ENCODE peak calls at places on chromosomes 1 and 21, in seven cellular contexts. A, W, G, D, L, J and H are unnamed samples.

GRCh38 chr1:223712856-223713494 is 636 bp downstream of the CAPN2 start:
- DNase-seq in A (peak; percentile 21), W (peak; percentile 57), G (no peak), D (peak; percentile 78), L (peak; percentile 55), J (peak; percentile 39), H (no peak)

GRCh38 chr1:167635233-167635648 is 5.2 kb downstream of the RCSD1 start:
- DNase-seq in A (no peak), W (no peak), G (no peak), D (no peak), L (no peak), J (no peak), H (no peak)

GRCh38 chr1:31407029-31407626 is 5.9 kb upstream of the SERINC2 start:
- DNase-seq in A (no peak), W (no peak), G (no peak), D (no peak), L (no peak), J (no peak), H (no peak)

GRCh38 chr1:201877877-201878339 is 10.8 kb upstream of the SHISA4 start:
- DNase-seq in A (peak; percentile 66), W (no peak), G (peak; percentile 58), D (no peak), L (peak; percentile 65), J (peak; percentile 61), H (no peak)

GRCh38 chr1:116902718-116903390 is 6.9 kb upstream of the PTGFRN start:
- DNase-seq in A (no peak), W (no peak), G (no peak), D (no peak), L (no peak), J (no peak), H (no peak)

GRCh38 chr21:33685613-33686197 is 43.4 kb downstream of the ITSN1 start:
- DNase-seq in A (no peak), W (no peak), G (no peak), D (no peak), L (no peak), J (no peak), H (no peak)

GRCh38 chr1:115419571-115419970 is 81.5 kb upstream of the NGF start:
- DNase-seq in A (no peak), W (no peak), G (no peak), D (no peak), L (no peak), J (no peak), H (no peak)

GRCh38 chr1:29161977-29162376 is 19.7 kb downstream of the SRSF4 start:
- DNase-seq in A (no peak), W (no peak), G (no peak), D (no peak), L (no peak), J (no peak), H (no peak)

GRCh38 chr1:2555634-2556276 is 416 bp upstream of the TNFRSF14 start:
- DNase-seq in A (peak; percentile 89), W (peak; percentile 88), G (no peak), D (peak; percentile 93), L (peak; percentile 49), J (peak; percentile 86), H (peak; percentile 82)

GRCh38 chr1:153770812-153771211 is 4.4 kb upstream of the SLC27A3 start:
- DNase-seq in A (no peak), W (no peak), G (no peak), D (no peak), L (no peak), J (no peak), H (no peak)

GRCh38 chr1:47432071-47433036 is 5.5 kb upstream of the FOXD2 start:
- DNase-seq in A (peak; percentile 94), W (peak; percentile 88), G (peak; percentile 61), D (peak; percentile 70), L (peak; percentile 74), J (peak; percentile 66), H (peak; percentile 86)

GRCh38 chr1:31793086-31793485 is 22.7 kb downstream of the SPOCD1 start:
- DNase-seq in A (no peak), W (no peak), G (no peak), D (no peak), L (no peak), J (no peak), H (peak; percentile 20)

GRCh38 chr1:201750934-201751333 is 78.0 kb upstream of the IPO9 start:
- DNase-seq in A (no peak), W (no peak), G (no peak), D (no peak), L (no peak), J (no peak), H (no peak)

GRCh38 chr1:47230692-47231313 is 1.2 kb downstream of the TAL1 start:
- DNase-seq in A (no peak), W (no peak), G (no peak), D (no peak), L (no peak), J (no peak), H (no peak)

GRCh38 chr1:174258148-174258550 is 98.8 kb downstream of the RABGAP1L start:
- DNase-seq in A (no peak), W (peak; percentile 33), G (peak; percentile 56), D (no peak), L (peak; percentile 25), J (no peak), H (no peak)

GRCh38 chr1:10897981-10898728 is 101.7 kb upstream of the CASZ1 start:
- DNase-seq in A (no peak), W (no peak), G (no peak), D (no peak), L (no peak), J (no peak), H (no peak)

GRCh38 chr1:49036700-49037099 is 260.0 kb upstream of the BEND5 start:
- DNase-seq in A (no peak), W (no peak), G (no peak), D (no peak), L (no peak), J (no peak), H (no peak)

GRCh38 chr1:9703681-9704080 is 52.1 kb downstream of the PIK3CD start:
- DNase-seq in A (no peak), W (no peak), G (no peak), D (no peak), L (no peak), J (no peak), H (no peak)

GRCh38 chr1:9705337-9706098 is 54.0 kb downstream of the PIK3CD start:
- DNase-seq in A (no peak), W (no peak), G (no peak), D (no peak), L (no peak), J (no peak), H (no peak)

GRCh38 chr1:9703165-9703509 is 51.6 kb downstream of the PIK3CD start:
- DNase-seq in A (no peak), W (no peak), G (no peak), D (no peak), L (no peak), J (no peak), H (no peak)

GRCh38 chr1:9710037-9710436 is 58.5 kb downstream of the PIK3CD start:
- DNase-seq in A (no peak), W (no peak), G (no peak), D (no peak), L (no peak), J (no peak), H (no peak)

GRCh38 chr1:9706178-9706577 is 54.6 kb downstream of the PIK3CD start:
- DNase-seq in A (no peak), W (no peak), G (no peak), D (no peak), L (no peak), J (no peak), H (no peak)
- TF ChIP-seq POLR2A in A (no peak), W (no peak), G (no peak), D (no peak), L (no peak), J (no peak), H (no peak)

GRCh38 chr1:152168535-152168868 is 9.5 kb upstream of the RPTN start:
- DNase-seq in A (no peak), W (no peak), G (no peak), D (no peak), L (no peak), J (no peak), H (no peak)

GRCh38 chr1:152167835-152168534 is 9.0 kb upstream of the RPTN start:
- DNase-seq in A (no peak), W (no peak), G (no peak), D (no peak), L (peak; percentile 11), J (peak; percentile 68), H (no peak)

GRCh38 chr1:152170287-152170933 is 11.4 kb upstream of the RPTN start:
- DNase-seq in A (no peak), W (no peak), G (no peak), D (no peak), L (no peak), J (no peak), H (no peak)

GRCh38 chr1:152166966-152167365 is 7.9 kb upstream of the RPTN start:
- DNase-seq in A (no peak), W (no peak), G (no peak), D (no peak), L (no peak), J (no peak), H (no peak)

GRCh38 chr1:152169356-152170025 is 10.5 kb upstream of the RPTN start:
- DNase-seq in A (no peak), W (no peak), G (no peak), D (no peak), L (no peak), J (no peak), H (no peak)
- H3K9me3 ChIP-seq in A (no peaks in the 10 kb centered on the region), W (no peaks in the 10 kb centered on the region), G (no peaks in the 10 kb centered on the region), D (no peaks in the 10 kb centered on the region), L (no peaks in the 10 kb centered on the region), J (no peaks in the 10 kb centered on the region), H (no peaks in the 10 kb centered on the region)

GRCh38 chr21:45972716-45973474 is 8.7 kb upstream of the COL6A1 start:
- DNase-seq in A (peak; percentile 75), W (peak; percentile 52), G (no peak), D (peak; percentile 59), L (peak; percentile 39), J (peak; percentile 40), H (no peak)

GRCh38 chr21:45972353-45972715 is 9.2 kb upstream of the COL6A1 start:
- DNase-seq in A (no peak), W (peak; percentile 13), G (no peak), D (peak; percentile 47), L (no peak), J (no peak), H (no peak)

GRCh38 chr21:45974073-45975016 is 7.2 kb upstream of the COL6A1 start:
- DNase-seq in A (no peak), W (peak; percentile 31), G (no peak), D (peak; percentile 56), L (peak; percentile 37), J (peak; percentile 30), H (peak; percentile 26)

GRCh38 chr21:45975017-45975595 is 6.5 kb upstream of the COL6A1 start:
- DNase-seq in A (no peak), W (peak; percentile 57), G (no peak), D (peak; percentile 54), L (no peak), J (no peak), H (peak; percentile 31)

GRCh38 chr21:45973475-45974072 is 8.0 kb upstream of the COL6A1 start:
- DNase-seq in A (peak; percentile 80), W (peak; percentile 76), G (peak; percentile 68), D (peak; percentile 68), L (peak; percentile 78), J (peak; percentile 71), H (peak; percentile 66)
- TF ChIP-seq POLR2A in A (no peak), W (peak; percentile 15), G (no peak), D (no peak), L (no peak), J (no peak), H (no peak)

DNA sequence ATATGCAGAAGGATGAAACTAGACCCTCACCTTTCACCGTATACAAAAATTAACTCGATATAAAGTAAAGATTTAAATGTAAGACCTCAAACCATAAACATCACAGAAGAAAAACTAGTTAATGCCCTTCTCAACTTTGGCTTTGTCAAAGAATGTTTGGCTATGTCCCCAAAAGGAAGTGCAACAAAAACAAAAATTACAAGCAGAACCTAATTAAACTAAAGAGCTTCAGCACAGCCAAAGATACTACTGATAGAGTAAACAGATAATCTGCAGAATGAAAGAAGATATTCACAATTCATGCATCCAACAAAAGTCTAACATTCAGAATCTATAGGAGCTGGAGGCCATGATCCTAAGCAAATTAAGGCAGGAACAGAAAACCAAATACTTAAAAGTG is 824.6 kb upstream of the NEGR1 start:
- DNase-seq in A (no peak), W (no peak), G (no peak), D (no peak), L (no peak), J (no peak), H (no peak)
- H3K9me3 ChIP-seq in A (peaks cover 12% of the 10 kb centered on the region), W (no peaks in the 10 kb centered on the region), G (no peaks in the 10 kb centered on the region), D (no peaks in the 10 kb centered on the region), L (no peaks in the 10 kb centered on the region), J (peaks cover 16% of the 10 kb centered on the region), H (peaks cover 14% of the 10 kb centered on the region)